ENCODE peak calls at places on chromosome 2, in eight cellular contexts. N is esophagus squamous epithelium; Q is GM12892; X is activated CD8-positive, alpha-beta memory T cell treated with anti-CD3 and anti-CD28 coated beads for 24 hours; E is lung; G is stimulated activated CD8-positive, alpha-beta memory T cell treated with anti-CD3 and anti-CD28 coated beads, Interleukin-7, amount 100 ng/mL, for 24 hours; P is choroid plexus epithelial cell; U is iris pigment epithelial cell. K is an unnamed sample.

GRCh38 chr2:56410140-56410539 is 226.3 kb downstream of the CCDC85A start:
- DNase-seq in U (peak; percentile 42), E (no peak), N (no peak), Q (no peak), P (no peak), X (no peak), G (no peak), K (no peak)

GRCh38 chr2:217610411-217610814 is 392.4 kb downstream of the TNS1 start:
- DNase-seq in N (no peak), P (no peak), Q (no peak), X (peak; percentile 81), U (peak; percentile 14), G (peak; percentile 7), E (no peak), K (no peak)

GRCh38 chr2:193749485-193749884 is 1554.8 kb upstream of the TMEFF2 start:
- DNase-seq in E (no peak), P (no peak), X (no peak), Q (no peak), G (no peak), N (no peak), U (no peak), K (no peak)

GRCh38 chr2:40384714-40385113 is 67.2 kb downstream of the SLC8A1 start:
- DNase-seq in Q (no peak), X (no peak), G (no peak), U (peak; percentile 91), N (no peak), P (peak; percentile 93), E (no peak), K (no peak)

GRCh38 chr2:131031875-131032274 is 61.4 kb downstream of the FAM168B start:
- DNase-seq in Q (no peak), E (peak; percentile 27), U (no peak), X (peak; percentile 51), G (no peak), P (no peak), N (no peak), K (no peak)

GRCh38 chr2:72694715-72695496 is 130.9 kb downstream of the EXOC6B start:
- DNase-seq in X (no peak), Q (no peak), U (peak; percentile 84), E (peak; percentile 43), N (no peak), P (peak; percentile 88), G (no peak), K (no peak)

GRCh38 chr2:157593411-157593810 is 35.3 kb downstream of the ACVR1C start:
- DNase-seq in X (no peak), E (no peak), P (no peak), U (no peak), Q (no peak), G (no peak), N (no peak), K (no peak)

GRCh38 chr2:203873921-203874631 is 6.5 kb downstream of the CTLA4 start:
- DNase-seq in N (no peak), P (no peak), G (no peak), E (no peak), U (no peak), Q (no peak), X (no peak), K (no peak)

GRCh38 chr2:108927936-108928659 is 60.9 kb downstream of the EDAR start:
- DNase-seq in P (peak; percentile 78), N (no peak), X (peak; percentile 71), U (peak; percentile 58), Q (no peak), E (no peak), G (no peak), K (no peak)

GRCh38 chr2:203886579-203887230 is 19.1 kb downstream of the CTLA4 start:
- DNase-seq in P (no peak), N (no peak), X (no peak), U (no peak), G (no peak), Q (no peak), E (no peak), K (no peak)

GRCh38 chr2:240988146-240988545 is 10.3 kb upstream of the SNED1 start:
- DNase-seq in N (no peak), G (no peak), X (no peak), P (peak; percentile 45), Q (no peak), E (no peak), U (no peak), K (no peak)

GRCh38 chr2:218387369-218388194 is 5.5 kb downstream of the SLC11A1 start:
- DNase-seq in G (no peak), U (peak; percentile 86), Q (no peak), X (no peak), P (peak; percentile 90), E (peak; percentile 61), N (no peak), K (no peak)

GRCh38 chr2:25232248-25232825 is 64.0 kb upstream of the POMC start:
- DNase-seq in Q (no peak), E (no peak), N (no peak), X (no peak), U (no peak), P (no peak), G (no peak), K (no peak)

GRCh38 chr2:37561615-37562569 is 109.5 kb downstream of the CDC42EP3 start:
- DNase-seq in U (peak; percentile 96), E (no peak), G (no peak), X (peak; percentile 63), P (peak; percentile 96), N (no peak), Q (no peak), K (no peak)

GRCh38 chr2:239168575-239168974 is 232.2 kb downstream of the HDAC4 start:
- DNase-seq in Q (no peak), X (no peak), E (no peak), P (no peak), G (no peak), N (no peak), U (no peak), K (no peak)

GRCh38 chr2:3102081-3102914 is 275.3 kb downstream of the EIPR1 start:
- DNase-seq in G (no peak), X (no peak), N (no peak), U (no peak), Q (no peak), P (no peak), E (peak; percentile 24), K (no peak)

GRCh38 chr2:22944141-22944540 is 440.8 kb upstream of the KLHL29 start:
- DNase-seq in Q (no peak), X (no peak), G (no peak), U (no peak), E (no peak), N (no peak), P (no peak), K (no peak)

GRCh38 chr2:73053316-73054114 is 18.0 kb downstream of the SFXN5 start:
- DNase-seq in E (no peak), Q (no peak), P (peak; percentile 55), X (no peak), G (no peak), N (no peak), U (peak; percentile 38), K (no peak)

GRCh38 chr2:239902749-239903201 is 122.4 kb downstream of the NDUFA10 start:
- DNase-seq in N (no peak), Q (no peak), P (no peak), G (no peak), X (no peak), U (no peak), E (peak; percentile 22), K (no peak)

GRCh38 chr2:71932027-71932779 is 215.5 kb downstream of the CYP26B1 start:
- DNase-seq in N (no peak), G (no peak), E (peak; percentile 20), Q (no peak), U (no peak), X (no peak), P (no peak), K (no peak)

GRCh38 chr2:160293401-160293911 is 93.4 kb upstream of the ITGB6 start:
- DNase-seq in U (peak; percentile 95), N (no peak), P (peak; percentile 94), E (no peak), Q (no peak), X (no peak), G (no peak), K (no peak)

GRCh38 chr2:1224901-1225300 is 188.4 kb upstream of the TPO start:
- DNase-seq in X (no peak), E (no peak), G (no peak), N (no peak), U (no peak), Q (no peak), P (peak; percentile 13), K (no peak)

GRCh38 chr2:20618886-20619521 is 31.9 kb downstream of the HS1BP3 start:
- DNase-seq in P (no peak), U (no peak), X (no peak), N (no peak), E (no peak), G (no peak), Q (no peak), K (no peak)

GRCh38 chr2:127149384-127149783 is 42.4 kb upstream of the BIN1 start:
- DNase-seq in N (no peak), Q (no peak), P (peak; percentile 93), G (no peak), U (peak; percentile 93), X (no peak), E (no peak), K (no peak)

GRCh38 chr2:210429403-210430137 is 47.0 kb downstream of the LANCL1 start:
- DNase-seq in Q (no peak), E (no peak), U (no peak), G (no peak), N (no peak), P (no peak), X (no peak), K (no peak)

GRCh38 chr2:32865399-32866068 is 81.2 kb upstream of the LTBP1 start:
- DNase-seq in Q (no peak), X (no peak), U (peak; percentile 95), E (no peak), G (no peak), N (no peak), P (peak; percentile 92), K (peak; percentile 24)

GRCh38 chr2:160409480-160409879 is 84.1 kb downstream of the RBMS1 start:
- DNase-seq in N (no peak), U (peak; percentile 68), Q (no peak), G (no peak), E (no peak), P (peak; percentile 69), X (no peak), K (no peak)

GRCh38 chr2:86001326-86001725 is 104.4 kb downstream of the POLR1A start:
- DNase-seq in G (no peak), U (no peak), P (no peak), E (no peak), X (no peak), N (no peak), Q (no peak), K (no peak)

K was measured in GOT3.